ENCODE peak calls at places on chromosome 12, in four cellular contexts. I is astrocyte of the spinal cord, K is left ventricle myocardium inferior, Q is hepatocyte. R is an unnamed sample.

GRCh38 chr12:80015660-80016059 is 80.8 kb upstream of the PPP1R12A start:
- DNase-seq in I (no peak), K (no peak), Q (no peak), R (no peak)

GRCh38 chr12:49974677-49975369 is 2.1 kb downstream of the AQP6 start:
- DNase-seq in I (no peak), K (no peak), Q (no peak), R (no peak)

GRCh38 chr12:116026768-116027550 is 250.5 kb downstream of the MED13L start:
- DNase-seq in I (no peak), K (no peak), Q (no peak), R (no peak)

GRCh38 chr12:126588586-126589249 is 1523.5 kb downstream of the AACS start:
- DNase-seq in I (peak), K (no peak), Q (no peak), R (no peak)

GRCh38 chr12:78118036-78118435 is 287.3 kb downstream of the NAV3 start:
- DNase-seq in I (no peak), K (no peak), Q (no peak), R (no peak)

GRCh38 chr12:20490213-20490612 is 121.9 kb downstream of the PDE3A start:
- DNase-seq in I (no peak), K (no peak), Q (no peak), R (peak)

GRCh38 chr12:114355389-114356088 is 50.4 kb downstream of the TBX5 start:
- DNase-seq in I (no peak), K (peak), Q (peak), R (no peak)

GRCh38 chr12:27162229-27162537 is 79.8 kb upstream of the C12orf71 start:
- DNase-seq in I (no peak), K (no peak), Q (no peak), R (no peak)

GRCh38 chr12:124739953-124740561 is 123.6 kb downstream of the SCARB1 start:
- DNase-seq in I (no peak), K (no peak), Q (no peak), R (no peak)

GRCh38 chr12:46415552-46415951 is 43.0 kb upstream of the SLC38A2 start:
- DNase-seq in I (no peak), K (no peak), Q (no peak), R (no peak)

GRCh38 chr12:18805516-18806248 is 67.8 kb downstream of the CAPZA3 start:
- DNase-seq in I (no peak), K (no peak), Q (no peak), R (no peak)
- TF ChIP-seq CTCF in I (no peak), K (peak), Q (no peak), R (no peak)

GRCh38 chr12:54368709-54369596 is 4.7 kb upstream of the GPR84 start:
- DNase-seq in I (peak), K (peak), Q (peak), R (peak)
- H3K4me3 ChIP-seq in I (no peak), K (peak), Q (no peak), R (peak)

GRCh38 chr12:104547239-104547638 is 90.5 kb downstream of the CHST11 start:
- DNase-seq in I (no peak), K (no peak), Q (no peak), R (no peak)
- TF ChIP-seq CTCF in I (no peak), K (no peak), Q (no peak), R (no peak)

DNA sequence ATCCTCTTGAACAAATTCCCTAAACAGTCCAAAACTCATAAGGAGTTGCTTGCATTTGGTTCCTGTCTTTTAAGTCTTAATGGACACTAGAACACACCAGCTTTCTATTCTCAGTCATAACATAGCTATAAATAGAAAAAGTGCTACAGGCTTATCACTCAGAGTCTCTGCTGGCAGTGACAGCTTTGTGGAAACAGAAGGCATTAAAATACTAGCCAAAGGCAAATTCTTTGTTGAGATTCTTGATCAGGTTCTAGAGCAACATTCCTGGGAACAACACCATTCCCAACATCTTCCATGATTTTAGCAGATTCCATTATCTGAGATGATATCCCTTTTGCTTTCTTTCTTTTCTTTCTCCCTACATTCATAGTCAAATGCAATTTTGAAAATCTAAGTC is 207.7 kb upstream of the PLEKHG7 start:
- DNase-seq in I (no peak), K (no peak), Q (no peak), R (no peak)
- H3K4me3 ChIP-seq in I (no peak), K (no peak), Q (no peak), R (no peak)

DNA sequence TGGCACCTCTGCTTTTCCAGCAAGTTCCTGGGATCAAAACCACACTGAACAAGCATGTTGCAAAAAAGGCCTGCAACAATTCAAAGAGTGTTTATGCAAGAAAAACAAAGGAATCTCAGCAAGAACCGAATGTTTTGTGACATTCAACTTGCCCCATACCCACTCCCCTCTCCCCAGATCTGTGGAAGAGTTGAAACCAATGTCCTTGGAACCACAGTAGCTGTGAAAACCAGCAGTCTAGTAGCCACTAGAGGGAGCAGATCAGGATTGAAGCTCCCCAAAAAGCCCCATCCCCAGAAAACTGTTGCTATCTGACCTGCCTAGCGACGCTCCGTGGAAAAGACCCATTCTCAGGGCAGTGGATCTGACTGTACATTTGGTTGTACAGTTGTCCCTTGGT is 27.1 kb downstream of the PRKAB1 start:
- DNase-seq in I (no peak), K (no peak), Q (no peak), R (peak)
- TF ChIP-seq CTCF in I (peak), K (peak), Q (peak), R (peak)

GRCh38 chr12:94817695-94818075 is 167.3 kb upstream of the TMCC3 start:
- DNase-seq in I (no peak), K (no peak), Q (no peak), R (no peak)
- H3K4me3 ChIP-seq in I (no peak), K (no peak), Q (no peak), R (no peak)

DNA sequence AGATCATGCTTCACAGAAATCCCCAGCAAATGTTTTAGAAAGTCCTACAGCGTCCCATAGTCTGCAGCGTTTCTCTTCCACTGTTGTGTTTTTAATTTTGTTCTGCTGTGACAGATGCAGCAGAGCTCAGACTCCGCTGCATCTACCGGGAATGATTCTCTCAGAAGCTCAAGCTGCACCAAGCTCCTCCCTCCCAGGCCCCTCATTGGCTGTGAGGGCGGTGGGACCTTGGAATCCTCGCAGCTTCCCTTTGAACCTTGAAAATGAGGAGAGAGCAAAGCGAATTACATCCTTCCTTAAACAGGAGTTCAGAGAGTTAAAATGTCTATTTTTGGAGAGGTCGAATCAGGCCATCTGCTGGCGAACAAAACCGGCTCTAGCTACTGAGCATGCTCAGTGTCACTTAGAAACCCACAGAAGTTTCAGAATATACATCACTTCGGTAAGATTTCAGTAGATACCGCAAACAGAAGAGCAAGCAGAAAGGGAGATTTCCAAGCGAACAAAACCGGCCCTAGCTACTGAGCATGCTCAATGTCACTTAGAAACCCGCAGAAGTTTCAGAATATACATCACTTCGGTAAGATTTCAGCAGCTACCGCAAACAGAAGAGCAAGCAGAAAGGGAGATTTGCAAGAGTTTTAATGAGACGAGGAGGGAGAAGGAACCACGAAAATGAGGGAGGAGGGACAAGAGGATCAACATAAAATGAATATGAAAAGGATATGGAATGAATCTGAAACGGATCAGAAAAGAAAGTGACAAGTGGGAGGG is at the start of gene ABCD2:
- DNase-seq in I (peak), K (peak), Q (peak), R (peak)
- TF ChIP-seq CTCF in I (no peak), K (peak), Q (no peak), R (no peak)